ENCODE peak calls at places on chromosomes 4 and X, in seven cellular contexts. H, A, O, T, I, F and D are unnamed samples.
A peak's percentile ranks its signal among the peaks of the same experiment; 100 is the strongest.

GRCh38 chrX:150198776-150199175 is 164.3 kb upstream of the MAMLD1 start:
- DNase-seq in H (peak; percentile 55), A (no peak), O (peak; percentile 35), T (no peak), I (no peak), F (no peak), D (no peak)

GRCh38 chr4:107774681-107775080 is 50.1 kb upstream of the SGMS2 start:
- DNase-seq in H (no peak), A (no peak), O (no peak), T (no peak), I (peak; percentile 33), F (no peak), D (no peak)

GRCh38 chr4:6474053-6474568 is 1.7 kb upstream of the PPP2R2C start:
- DNase-seq in H (no peak), A (no peak), O (no peak), T (peak; percentile 34), I (no peak), F (peak; percentile 25), D (no peak)

GRCh38 chr4:13777341-13777740 is 149.8 kb upstream of the BOD1L1 start:
- DNase-seq in H (peak; percentile 59), A (no peak), O (no peak), T (no peak), I (no peak), F (no peak), D (no peak)

GRCh38 chrX:139881572-139881971 is 51.3 kb downstream of the ATP11C start:
- DNase-seq in H (peak; percentile 37), A (no peak), O (peak; percentile 17), T (no peak), I (peak; percentile 13), F (no peak), D (no peak)

GRCh38 chr4:57064120-57064519 is 46.1 kb downstream of the IGFBP7 start:
- DNase-seq in H (no peak), A (no peak), O (no peak), T (no peak), I (no peak), F (no peak), D (no peak)

GRCh38 chr4:857461-857860 is 31.5 kb upstream of the CPLX1 start:
- DNase-seq in H (no peak), A (no peak), O (no peak), T (no peak), I (no peak), F (no peak), D (no peak)

GRCh38 chr4:41632481-41633073 is 94.6 kb downstream of the LIMCH1 start:
- DNase-seq in H (no peak), A (no peak), O (no peak), T (no peak), I (no peak), F (no peak), D (no peak)

GRCh38 chrX:67558267-67558666 is 14.4 kb downstream of the AR start:
- DNase-seq in H (no peak), A (no peak), O (no peak), T (no peak), I (no peak), F (no peak), D (no peak)

GRCh38 chrX:17062065-17062464 is 115.6 kb downstream of the REPS2 start:
- DNase-seq in H (no peak), A (no peak), O (no peak), T (no peak), I (no peak), F (no peak), D (no peak)

GRCh38 chr4:48669086-48669485 is 111.0 kb downstream of the FRYL start:
- DNase-seq in H (no peak), A (no peak), O (no peak), T (no peak), I (no peak), F (peak; percentile 59), D (no peak)